ENCODE peak calls at places on chromosome 12, in eight cellular contexts. C, L, W, D, V, T, M and Z are unnamed samples.

GRCh38 chr12:117143008-117143532 is 43.9 kb upstream of the TESC start:
- DNase-seq in C (no peak), L (no peak), W (no peak), D (no peak), V (peak), T (no peak), M (peak), Z (no peak)

GRCh38 chr12:132494294-132495164 is 4.6 kb downstream of the FBRSL1 start:
- DNase-seq in C (no peak), L (no peak), W (no peak), D (no peak), V (no peak), T (no peak), M (no peak), Z (no peak)

GRCh38 chr12:5568325-5568981 is 136.5 kb downstream of the NTF3 start:
- DNase-seq in C (no peak), L (no peak), W (no peak), D (no peak), V (no peak), T (no peak), M (no peak), Z (no peak)

GRCh38 chr12:25084816-25085215 is 110.1 kb downstream of the DNAI7 start:
- DNase-seq in C (no peak), L (no peak), W (no peak), D (no peak), V (no peak), T (no peak), M (no peak), Z (no peak)

GRCh38 chr12:124904306-124905098 is 9.9 kb downstream of the UBC start:
- DNase-seq in C (no peak), L (peak), W (peak), D (peak), V (peak), T (no peak), M (no peak), Z (no peak)

GRCh38 chr12:18430425-18431048 is 169.2 kb downstream of the PIK3C2G start:
- DNase-seq in C (peak), L (no peak), W (peak), D (peak), V (peak), T (no peak), M (peak), Z (peak)

GRCh38 chr12:63064080-63064479 is 86.9 kb downstream of the AVPR1A start:
- DNase-seq in C (no peak), L (no peak), W (no peak), D (peak), V (peak), T (no peak), M (no peak), Z (no peak)

GRCh38 chr12:125070117-125070516 is 4.9 kb downstream of the AACS start:
- DNase-seq in C (no peak), L (no peak), W (no peak), D (no peak), V (peak), T (no peak), M (no peak), Z (no peak)

GRCh38 chr12:52636189-52636588 is 15.8 kb downstream of the KRT2 start:
- DNase-seq in C (no peak), L (no peak), W (no peak), D (no peak), V (no peak), T (no peak), M (no peak), Z (no peak)

GRCh38 chr12:120536064-120536791 is 2.1 kb downstream of the RNF10 start:
- DNase-seq in C (peak), L (no peak), W (no peak), D (no peak), V (no peak), T (peak), M (peak), Z (peak)

GRCh38 chr12:130576286-130576933 is 139.7 kb downstream of the RIMBP2 start:
- DNase-seq in C (no peak), L (no peak), W (no peak), D (no peak), V (no peak), T (no peak), M (no peak), Z (no peak)

GRCh38 chr12:53376747-53377146 is 3.2 kb upstream of the SP1 start:
- DNase-seq in C (no peak), L (no peak), W (no peak), D (no peak), V (no peak), T (no peak), M (no peak), Z (no peak)

GRCh38 chr12:76194724-76195123 is 110.2 kb upstream of the NAP1L1 start:
- DNase-seq in C (no peak), L (no peak), W (no peak), D (no peak), V (no peak), T (no peak), M (no peak), Z (no peak)

GRCh38 chr12:52924764-52925716 is 20.2 kb upstream of the KRT8 start:
- DNase-seq in C (no peak), L (no peak), W (no peak), D (peak), V (peak), T (no peak), M (no peak), Z (no peak)

GRCh38 chr12:57063991-57064725 is 14.2 kb upstream of the MYO1A start:
- DNase-seq in C (peak), L (no peak), W (no peak), D (no peak), V (no peak), T (peak), M (peak), Z (peak)

GRCh38 chr12:102095677-102096263 is 24.1 kb downstream of the NUP37 start:
- DNase-seq in C (no peak), L (no peak), W (no peak), D (peak), V (peak), T (no peak), M (no peak), Z (no peak)

GRCh38 chr12:107635139-107635538 is 50.5 kb upstream of the PWP1 start:
- DNase-seq in C (no peak), L (no peak), W (no peak), D (no peak), V (peak), T (no peak), M (no peak), Z (no peak)

GRCh38 chr12:76646366-76646765 is 86.8 kb upstream of the OSBPL8 start:
- DNase-seq in C (no peak), L (no peak), W (no peak), D (no peak), V (no peak), T (no peak), M (no peak), Z (no peak)

GRCh38 chr12:104738371-104738710 is 219.7 kb downstream of the SLC41A2 start:
- DNase-seq in C (no peak), L (no peak), W (no peak), D (no peak), V (no peak), T (no peak), M (no peak), Z (no peak)

GRCh38 chr12:54824402-54824801 is 29.9 kb upstream of the MUCL1 start:
- DNase-seq in C (no peak), L (no peak), W (no peak), D (no peak), V (no peak), T (no peak), M (no peak), Z (no peak)

GRCh38 chr12:124774462-124775167 is 89.0 kb downstream of the SCARB1 start:
- DNase-seq in C (peak), L (peak), W (peak), D (peak), V (peak), T (peak), M (peak), Z (peak)

GRCh38 chr12:32669584-32669983 is 9.5 kb upstream of the DNM1L start:
- DNase-seq in C (no peak), L (no peak), W (no peak), D (no peak), V (no peak), T (no peak), M (no peak), Z (no peak)

GRCh38 chr12:124233041-124233836 is 61.7 kb upstream of the RFLNA start:
- DNase-seq in C (no peak), L (no peak), W (peak), D (peak), V (peak), T (no peak), M (no peak), Z (no peak)

GRCh38 chr12:2273288-2273687 is 220.5 kb downstream of the CACNA1C start:
- DNase-seq in C (no peak), L (no peak), W (no peak), D (peak), V (no peak), T (no peak), M (no peak), Z (no peak)

GRCh38 chr12:128753438-128753837 is 70.3 kb downstream of the SLC15A4 start:
- DNase-seq in C (no peak), L (no peak), W (no peak), D (no peak), V (no peak), T (no peak), M (no peak), Z (no peak)

GRCh38 chr12:62347922-62348650 is 87.9 kb downstream of the USP15 start:
- DNase-seq in C (no peak), L (no peak), W (no peak), D (no peak), V (peak), T (no peak), M (no peak), Z (no peak)

GRCh38 chr12:50338920-50339319 is 55.6 kb upstream of the LIMA1 start:
- DNase-seq in C (no peak), L (no peak), W (no peak), D (no peak), V (no peak), T (no peak), M (no peak), Z (no peak)

GRCh38 chr12:54370218-54370730 is 6.0 kb upstream of the GPR84 start:
- DNase-seq in C (peak), L (peak), W (peak), D (peak), V (peak), T (no peak), M (peak), Z (peak)

GRCh38 chr12:128091931-128092330 is 175.0 kb upstream of the TMEM132C start:
- DNase-seq in C (no peak), L (no peak), W (no peak), D (no peak), V (no peak), T (no peak), M (no peak), Z (no peak)